ENCODE peak calls at places on chromosome 1, in ten cellular contexts. P is fibroblast of pulmonary artery, K is IMR-90, H is fibroblast of lung, L is foreskin fibroblast, J is lower lobe of right lung, T is esophagus squamous epithelium, I is HFF-Myc, Z is tibial nerve, D is cardiac fibroblast. M is an unnamed sample.

GRCh38 chr1:209710098-209710497 is 5.5 kb downstream of the HSD11B1 start:
- DNase-seq in P (no peak), K (no peak), H (no peak), L (no peak), J (no peak), T (no peak), I (no peak), Z (no peak), D (no peak), M (no peak)

GRCh38 chr1:173505401-173505800 is 28.3 kb downstream of the PRDX6 start:
- DNase-seq in P (no peak), K (peak), H (no peak), L (no peak), J (no peak), T (no peak), I (no peak), Z (no peak), D (no peak), M (no peak)

GRCh38 chr1:55007626-55008025 is 8.9 kb downstream of the BSND start:
- DNase-seq in P (peak), K (peak), H (no peak), L (peak), J (no peak), T (no peak), I (no peak), Z (no peak), D (peak), M (peak)

GRCh38 chr1:109570414-109570813 is 22.0 kb downstream of the GNAI3 start:
- DNase-seq in P (peak), K (peak), H (no peak), L (no peak), J (no peak), T (no peak), I (no peak), Z (no peak), D (peak), M (no peak)

GRCh38 chr1:7375329-7375728 is 395.8 kb upstream of the VAMP3 start:
- DNase-seq in P (no peak), K (no peak), H (no peak), L (no peak), J (no peak), T (no peak), I (no peak), Z (no peak), D (no peak), M (no peak)

GRCh38 chr1:172449585-172450523 is 6.0 kb upstream of the PIGC start:
- DNase-seq in P (peak), K (peak), H (peak), L (peak), J (peak), T (no peak), I (peak), Z (peak), D (peak), M (no peak)

GRCh38 chr1:41333146-41333784 is 28.0 kb upstream of the FOXO6 start:
- DNase-seq in P (peak), K (peak), H (peak), L (peak), J (no peak), T (no peak), I (peak), Z (no peak), D (peak), M (no peak)

GRCh38 chr1:178684542-178685000 is 40.5 kb upstream of the RALGPS2 start:
- DNase-seq in P (peak), K (peak), H (peak), L (peak), J (no peak), T (no peak), I (peak), Z (peak), D (peak), M (peak)

GRCh38 chr1:167718926-167719691 is 2.7 kb upstream of the MPZL1 start:
- DNase-seq in P (no peak), K (no peak), H (no peak), L (no peak), J (no peak), T (no peak), I (no peak), Z (no peak), D (no peak), M (no peak)

GRCh38 chr1:228487336-228488106 is at the start of gene RNF187:
- DNase-seq in P (peak), K (peak), H (no peak), L (no peak), J (peak), T (no peak), I (no peak), Z (peak), D (peak), M (no peak)

GRCh38 chr1:48048064-48048463 is 50.9 kb upstream of the TRABD2B start:
- DNase-seq in P (peak), K (peak), H (no peak), L (no peak), J (no peak), T (no peak), I (no peak), Z (peak), D (peak), M (no peak)

GRCh38 chr1:95380909-95381308 is 146.9 kb downstream of the RWDD3 start:
- DNase-seq in P (no peak), K (no peak), H (no peak), L (no peak), J (no peak), T (no peak), I (no peak), Z (no peak), D (no peak), M (no peak)

GRCh38 chr1:98086796-98087195 is 166.0 kb upstream of the DPYD start:
- DNase-seq in P (peak), K (peak), H (peak), L (peak), J (no peak), T (no peak), I (peak), Z (no peak), D (peak), M (peak)

GRCh38 chr1:175480343-175480827 is 263.0 kb downstream of the TNR start:
- DNase-seq in P (no peak), K (no peak), H (no peak), L (no peak), J (no peak), T (no peak), I (no peak), Z (no peak), D (no peak), M (no peak)

GRCh38 chr1:66250483-66250882 is 283.5 kb upstream of the SGIP1 start:
- DNase-seq in P (peak), K (no peak), H (peak), L (no peak), J (no peak), T (no peak), I (no peak), Z (no peak), D (peak), M (no peak)

GRCh38 chr1:96306809-96307208 is 414.8 kb upstream of the PTBP2 start:
- DNase-seq in P (peak), K (peak), H (peak), L (peak), J (no peak), T (no peak), I (no peak), Z (no peak), D (peak), M (peak)

GRCh38 chr1:69129538-69129937 is 438.2 kb upstream of the LRRC7 start:
- DNase-seq in P (no peak), K (no peak), H (no peak), L (no peak), J (no peak), T (no peak), I (no peak), Z (no peak), D (no peak), M (no peak)

GRCh38 chr1:53686371-53687267 is 52.3 kb downstream of the GLIS1 start:
- DNase-seq in P (no peak), K (peak), H (peak), L (no peak), J (no peak), T (no peak), I (no peak), Z (no peak), D (peak), M (no peak)

GRCh38 chr1:110570307-110570706 is 35.9 kb downstream of the KCNA2 start:
- DNase-seq in P (no peak), K (no peak), H (no peak), L (no peak), J (no peak), T (no peak), I (no peak), Z (no peak), D (no peak), M (no peak)

GRCh38 chr1:231584117-231584516 is 42.5 kb upstream of the DISC1 start:
- DNase-seq in P (peak), K (peak), H (peak), L (peak), J (no peak), T (no peak), I (no peak), Z (no peak), D (peak), M (peak)
- TF ChIP-seq CTCF in P (peak), K (peak), H (peak), L (peak), J (no peak), T (no peak), I (peak), Z (no peak), D (peak), M (peak)

GRCh38 chr1:202861420-202862121 is 27.4 kb downstream of the RABIF start:
- DNase-seq in P (peak), K (peak), H (peak), L (peak), J (peak), T (peak), I (peak), Z (peak), D (peak), M (peak)
- H3K4me3 ChIP-seq in P (peak), K (peak), H (peak), L (peak), J (peak), T (peak), I (peak), Z (peak), D (peak), M (peak)

DNA sequence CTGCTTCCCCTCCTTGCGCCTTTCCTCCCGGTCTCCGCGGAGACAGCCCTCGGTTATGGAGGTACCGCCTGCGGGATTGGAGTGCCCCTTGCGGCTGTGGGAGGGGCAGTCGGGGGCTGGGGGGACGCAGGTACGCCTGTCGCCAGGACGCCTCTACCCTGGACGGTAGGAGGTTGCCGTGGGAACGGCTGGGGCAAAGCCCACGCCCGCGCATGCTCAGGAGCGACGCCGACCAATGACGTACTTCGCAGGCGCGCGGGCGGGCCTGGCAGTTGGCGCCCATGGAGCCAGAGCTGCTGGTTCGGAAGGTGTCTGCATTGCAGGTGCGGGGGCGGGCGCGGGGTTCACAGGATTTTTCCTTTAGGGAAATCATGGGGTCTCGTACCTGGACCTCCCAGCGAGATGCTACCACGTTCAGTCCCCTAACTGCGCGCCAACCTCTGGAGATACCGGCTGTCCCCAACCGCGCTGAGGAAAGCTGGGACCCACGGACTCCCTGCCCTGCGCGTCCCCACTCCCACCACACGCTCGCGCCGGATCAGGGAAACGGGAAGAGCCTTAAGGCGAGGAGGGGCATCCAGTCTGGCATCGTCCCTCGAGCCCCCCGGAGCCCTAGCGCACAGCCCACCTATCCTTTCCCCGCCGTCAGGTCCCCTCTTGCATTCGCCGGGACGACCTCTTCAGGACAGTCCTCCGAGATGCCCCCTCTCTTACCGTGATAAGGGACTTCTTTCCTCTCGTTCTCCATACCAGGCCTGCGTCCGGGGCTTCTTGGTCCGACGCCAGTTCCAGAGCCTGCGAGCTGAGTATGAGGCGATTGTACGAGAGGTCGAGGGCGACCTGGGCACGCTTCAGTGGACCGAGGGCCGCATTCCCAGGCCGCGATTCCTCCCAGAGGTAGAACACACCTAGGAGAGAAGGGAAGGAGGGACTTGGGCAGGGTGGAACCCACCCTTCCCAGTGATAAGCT is at the start of gene IQCC:
- DNase-seq in P (peak), K (peak), H (peak), L (peak), J (peak), T (peak), I (no peak), Z (peak), D (peak), M (no peak)
- TF ChIP-seq CTCF in P (no peak), K (no peak), H (no peak), L (no peak), J (no peak), T (no peak), I (no peak), Z (no peak), D (no peak), M (no peak)

DNA sequence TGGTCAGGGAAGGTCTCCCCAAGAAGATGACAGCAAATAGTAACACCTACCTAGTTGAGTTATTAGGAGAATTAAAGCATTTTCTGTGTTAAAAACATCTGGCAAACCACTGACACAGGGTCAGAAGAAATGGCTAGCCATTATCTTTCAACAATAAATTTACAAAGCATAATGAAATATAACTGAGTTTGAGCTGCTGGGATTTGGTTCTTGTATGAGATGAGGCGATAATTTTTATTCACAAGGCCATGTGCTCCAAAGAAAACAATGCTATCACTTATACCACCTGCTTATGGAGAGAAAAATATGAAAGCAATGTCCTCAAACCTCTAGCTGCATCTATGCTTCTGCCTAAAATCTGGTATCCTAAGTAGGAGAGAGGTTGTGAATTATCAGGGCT is 202.3 kb downstream of the CRB1 start:
- DNase-seq in P (no peak), K (no peak), H (no peak), L (no peak), J (no peak), T (no peak), I (no peak), Z (no peak), D (no peak), M (no peak)
- H3K4me3 ChIP-seq in P (no peak), K (no peak), H (no peak), L (no peak), J (no peak), T (no peak), I (no peak), Z (no peak), D (no peak), M (no peak)

GRCh38 chr1:2528611-2528965 is 1.5 kb downstream of the HES5 start:
- DNase-seq in P (no peak), K (no peak), H (no peak), L (no peak), J (no peak), T (no peak), I (no peak), Z (no peak), D (no peak), M (no peak)

GRCh38 chr1:2530501-2531361 is 668 bp upstream of the HES5 start:
- DNase-seq in P (no peak), K (no peak), H (no peak), L (no peak), J (no peak), T (no peak), I (no peak), Z (no peak), D (no peak), M (no peak)

GRCh38 chr1:2529776-2530500 is at the start of gene HES5:
- DNase-seq in P (no peak), K (no peak), H (no peak), L (no peak), J (no peak), T (no peak), I (no peak), Z (no peak), D (no peak), M (no peak)

GRCh38 chr1:2528016-2528415 is 1.6 kb upstream of the PANK4 start:
- DNase-seq in P (no peak), K (no peak), H (no peak), L (no peak), J (no peak), T (no peak), I (no peak), Z (no peak), D (no peak), M (no peak)

GRCh38 chr1:2528966-2529750 is 905 bp downstream of the HES5 start:
- DNase-seq in P (no peak), K (no peak), H (no peak), L (no peak), J (no peak), T (no peak), I (no peak), Z (no peak), D (no peak), M (no peak)
- TF ChIP-seq CTCF in P (no peak), K (no peak), H (no peak), L (no peak), J (no peak), T (no peak), I (no peak), Z (no peak), D (no peak), M (no peak)

GRCh38 chr1:156146749-156147405 is 6.5 kb upstream of the SEMA4A start:
- DNase-seq in P (no peak), K (no peak), H (no peak), L (no peak), J (no peak), T (no peak), I (no peak), Z (no peak), D (peak), M (no peak)
- H3K4me3 ChIP-seq in P (no peak), K (no peak), H (no peak), L (no peak), J (no peak), T (no peak), I (no peak), Z (no peak), D (no peak), M (no peak)

GRCh38 chr1:201125805-201126204 is 1.2 kb downstream of the ASCL5 start:
- DNase-seq in P (no peak), K (no peak), H (no peak), L (no peak), J (no peak), T (no peak), I (no peak), Z (no peak), D (no peak), M (no peak)

GRCh38 chr1:201127755-201128455 is 921 bp upstream of the ASCL5 start:
- DNase-seq in P (no peak), K (peak), H (peak), L (no peak), J (peak), T (no peak), I (no peak), Z (no peak), D (no peak), M (no peak)

GRCh38 chr1:201126463-201126831 is 537 bp downstream of the ASCL5 start:
- DNase-seq in P (no peak), K (no peak), H (no peak), L (no peak), J (no peak), T (no peak), I (no peak), Z (no peak), D (no peak), M (no peak)

GRCh38 chr1:201128476-201128875 is 1.5 kb upstream of the ASCL5 start:
- DNase-seq in P (no peak), K (no peak), H (no peak), L (no peak), J (peak), T (no peak), I (no peak), Z (no peak), D (no peak), M (no peak)

DNA sequence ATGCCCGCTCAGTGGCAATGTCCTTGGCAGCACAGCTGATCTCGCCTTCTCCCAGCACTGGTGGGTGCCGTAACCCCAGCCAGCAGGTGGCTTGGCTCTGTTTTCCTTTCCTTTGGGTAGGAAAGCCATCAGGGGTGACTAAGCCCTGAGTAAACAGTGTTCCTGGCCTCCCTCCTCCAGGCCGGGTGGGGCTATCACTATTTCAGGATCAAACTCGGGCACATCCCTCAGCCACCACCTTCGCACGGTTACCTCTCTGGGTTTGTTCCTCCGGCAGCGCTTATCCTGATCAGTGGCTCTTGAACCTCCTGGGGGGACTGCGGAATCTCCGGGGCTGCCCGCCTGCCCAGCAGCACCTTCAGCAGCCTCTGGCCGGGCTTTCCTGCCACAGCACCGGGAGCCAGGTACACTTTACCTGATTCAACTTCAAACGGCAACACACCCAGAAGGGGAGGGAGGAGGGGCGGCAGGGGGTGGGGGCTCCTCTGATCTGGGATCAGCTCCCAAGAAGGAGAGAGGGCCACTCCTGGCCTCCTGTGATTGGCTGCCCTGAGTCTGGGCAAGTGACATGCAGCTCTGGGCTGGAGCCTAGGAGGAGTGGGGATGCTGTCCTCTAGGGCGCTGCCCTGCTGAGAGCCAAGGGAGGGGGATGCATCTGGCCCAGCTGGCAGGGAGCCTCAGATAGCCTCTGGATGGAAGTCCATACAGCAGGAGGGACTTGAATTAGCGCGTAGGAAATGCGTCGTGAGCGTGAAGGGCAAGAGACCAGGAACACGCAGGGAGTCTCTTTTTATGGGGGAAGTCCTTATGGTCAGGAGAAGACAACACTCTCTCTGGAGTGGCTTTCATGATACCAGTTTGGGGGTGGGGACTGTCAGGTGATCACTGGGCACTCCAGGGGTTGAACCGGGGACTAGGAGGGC is at the start of gene ASCL5:
- DNase-seq in P (no peak), K (peak), H (peak), L (no peak), J (no peak), T (no peak), I (no peak), Z (no peak), D (no peak), M (no peak)
- TF ChIP-seq CTCF in P (no peak), K (peak), H (peak), L (no peak), J (no peak), T (no peak), I (no peak), Z (no peak), D (peak), M (no peak)

GRCh38 chr1:161085165-161085564 is 4.2 kb downstream of the NECTIN4 start:
- DNase-seq in P (no peak), K (no peak), H (no peak), L (no peak), J (no peak), T (no peak), I (no peak), Z (no peak), D (no peak), M (no peak)
- H3K4me3 ChIP-seq in P (no peak), K (no peak), H (no peak), L (no peak), J (no peak), T (peak), I (no peak), Z (no peak), D (no peak), M (no peak)

DNA sequence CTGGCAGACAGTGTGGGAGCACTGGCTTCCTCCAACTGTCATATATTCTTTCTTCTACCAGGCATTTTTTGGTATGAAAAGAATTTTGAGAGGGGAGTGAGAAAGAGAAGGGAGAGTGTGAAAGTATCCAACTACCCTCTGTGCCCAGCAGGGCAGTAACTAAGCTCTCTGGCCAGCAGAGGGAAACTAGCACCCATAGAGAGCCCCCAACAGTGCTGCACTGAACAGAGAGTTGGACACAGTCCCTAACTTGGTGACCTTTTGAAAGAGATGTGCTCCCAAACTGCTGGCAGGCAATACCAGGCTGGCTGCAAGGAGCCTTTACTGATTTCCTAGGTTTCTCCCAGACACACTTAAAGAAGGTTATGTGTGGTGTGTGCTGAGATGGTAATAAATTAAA is 118.8 kb upstream of the PBX1 start:
- DNase-seq in P (peak), K (no peak), H (peak), L (no peak), J (no peak), T (no peak), I (no peak), Z (no peak), D (peak), M (no peak)
- TF ChIP-seq CTCF in P (peak), K (peak), H (peak), L (peak), J (peak), T (no peak), I (peak), Z (peak), D (peak), M (peak)

GRCh38 chr1:1847501-1848289 is 43.2 kb downstream of the GNB1 start:
- DNase-seq in P (no peak), K (no peak), H (no peak), L (no peak), J (no peak), T (no peak), I (peak), Z (no peak), D (no peak), M (no peak)
- H3K4me3 ChIP-seq in P (no peak), K (no peak), H (no peak), L (no peak), J (no peak), T (no peak), I (no peak), Z (no peak), D (no peak), M (no peak)